ENCODE peak calls at places on chromosomes 3 and 15, in seven cellular contexts. One of them, this sample, is unnamed. For H3K27me3, the result is how much of the 10 kb centered on the place peaks cover.

GRCh38 chr3:141485578-141486415 is 1.0 kb upstream of the RASA2 start:
- DNase-seq in keratinocyte: peak
- DNase-seq in AG04450: no peak
- DNase-seq in osteoblast: peak
- DNase-seq in endodermal cell: no peak
- DNase-seq in lower lobe of right lung: no peak
- DNase-seq in IMR-90: peak
- DNase-seq in this sample: peak

GRCh38 chr15:65394936-65395335 is 17.1 kb upstream of the IGDCC3 start:
- DNase-seq in endodermal cell: no peak
- DNase-seq in keratinocyte: no peak
- DNase-seq in IMR-90: no peak
- DNase-seq in osteoblast: peak
- DNase-seq in AG04450: no peak
- DNase-seq in lower lobe of right lung: no peak
- DNase-seq in this sample: no peak

GRCh38 chr3:38950000-38950399 is 101.7 kb downstream of the SCN11A start:
- DNase-seq in endodermal cell: no peak
- DNase-seq in lower lobe of right lung: peak
- DNase-seq in IMR-90: no peak
- DNase-seq in keratinocyte: no peak
- DNase-seq in osteoblast: no peak
- DNase-seq in AG04450: no peak
- DNase-seq in this sample: no peak

GRCh38 chr3:127019449-127019848 is 36.5 kb downstream of the PLXNA1 start:
- DNase-seq in AG04450: no peak
- DNase-seq in lower lobe of right lung: no peak
- DNase-seq in osteoblast: peak
- DNase-seq in keratinocyte: no peak
- DNase-seq in IMR-90: peak
- DNase-seq in endodermal cell: no peak
- DNase-seq in this sample: no peak

GRCh38 chr3:174223611-174224010 is 635.5 kb upstream of the NAALADL2 start:
- DNase-seq in lower lobe of right lung: no peak
- DNase-seq in AG04450: no peak
- DNase-seq in IMR-90: no peak
- DNase-seq in keratinocyte: no peak
- DNase-seq in endodermal cell: no peak
- DNase-seq in osteoblast: no peak
- DNase-seq in this sample: no peak

GRCh38 chr3:123883111-123883510 is 1.0 kb downstream of the MYLK start:
- DNase-seq in lower lobe of right lung: no peak
- DNase-seq in IMR-90: no peak
- DNase-seq in AG04450: no peak
- DNase-seq in endodermal cell: no peak
- DNase-seq in keratinocyte: no peak
- DNase-seq in osteoblast: no peak
- DNase-seq in this sample: no peak

GRCh38 chr3:23421811-23422510 is 218.8 kb downstream of the UBE2E2 start:
- DNase-seq in lower lobe of right lung: no peak
- DNase-seq in osteoblast: no peak
- DNase-seq in AG04450: no peak
- DNase-seq in IMR-90: peak
- DNase-seq in endodermal cell: no peak
- DNase-seq in keratinocyte: no peak
- DNase-seq in this sample: no peak

GRCh38 chr3:75906555-75907112 is 121.3 kb upstream of the ZNF717 start:
- DNase-seq in lower lobe of right lung: no peak
- DNase-seq in IMR-90: peak
- DNase-seq in osteoblast: peak
- DNase-seq in endodermal cell: peak
- DNase-seq in keratinocyte: no peak
- DNase-seq in AG04450: peak
- DNase-seq in this sample: peak

GRCh38 chr15:80984856-80985255 is 4.8 kb downstream of the MESD start:
- DNase-seq in lower lobe of right lung: no peak
- DNase-seq in IMR-90: no peak
- DNase-seq in endodermal cell: no peak
- DNase-seq in AG04450: no peak
- DNase-seq in keratinocyte: no peak
- DNase-seq in osteoblast: no peak
- DNase-seq in this sample: no peak

GRCh38 chr3:71701251-71701650 is 24.0 kb downstream of the EIF4E3 start:
- DNase-seq in endodermal cell: no peak
- DNase-seq in IMR-90: no peak
- DNase-seq in osteoblast: no peak
- DNase-seq in keratinocyte: no peak
- DNase-seq in AG04450: no peak
- DNase-seq in lower lobe of right lung: no peak
- DNase-seq in this sample: no peak

GRCh38 chr15:56772868-56773639 is 39.7 kb upstream of the ZNF280D start:
- DNase-seq in keratinocyte: no peak
- DNase-seq in lower lobe of right lung: no peak
- DNase-seq in osteoblast: no peak
- DNase-seq in AG04450: no peak
- DNase-seq in IMR-90: peak
- DNase-seq in endodermal cell: no peak
- DNase-seq in this sample: no peak

GRCh38 chr3:45515999-45516804 is 78.3 kb upstream of the LIMD1 start:
- DNase-seq in endodermal cell: no peak
- DNase-seq in AG04450: no peak
- DNase-seq in lower lobe of right lung: no peak
- DNase-seq in keratinocyte: no peak
- DNase-seq in osteoblast: no peak
- DNase-seq in IMR-90: no peak
- DNase-seq in this sample: no peak

GRCh38 chr3:183481582-183481981 is 53.2 kb upstream of the MCF2L2 start:
- DNase-seq in AG04450: no peak
- DNase-seq in lower lobe of right lung: no peak
- DNase-seq in osteoblast: no peak
- DNase-seq in keratinocyte: no peak
- DNase-seq in IMR-90: peak
- DNase-seq in endodermal cell: peak
- DNase-seq in this sample: no peak

GRCh38 chr3:64343692-64344440 is 118.6 kb upstream of the PRICKLE2 start:
- DNase-seq in IMR-90: peak
- DNase-seq in AG04450: no peak
- DNase-seq in endodermal cell: peak
- DNase-seq in keratinocyte: no peak
- DNase-seq in osteoblast: peak
- DNase-seq in lower lobe of right lung: no peak
- DNase-seq in this sample: no peak

GRCh38 chr3:192281207-192281880 is 446.0 kb downstream of the FGF12 start:
- DNase-seq in endodermal cell: no peak
- DNase-seq in keratinocyte: no peak
- DNase-seq in AG04450: no peak
- DNase-seq in lower lobe of right lung: no peak
- DNase-seq in IMR-90: no peak
- DNase-seq in osteoblast: no peak
- DNase-seq in this sample: no peak

GRCh38 chr15:57477736-57478522 is 101.6 kb downstream of the CGNL1 start:
- DNase-seq in keratinocyte: no peak
- DNase-seq in lower lobe of right lung: no peak
- DNase-seq in IMR-90: no peak
- DNase-seq in osteoblast: no peak
- DNase-seq in AG04450: no peak
- DNase-seq in endodermal cell: peak
- DNase-seq in this sample: peak

GRCh38 chr3:73813291-73813977 is 188.7 kb upstream of the PDZRN3 start:
- DNase-seq in IMR-90: no peak
- DNase-seq in endodermal cell: no peak
- DNase-seq in osteoblast: no peak
- DNase-seq in keratinocyte: no peak
- DNase-seq in AG04450: no peak
- DNase-seq in lower lobe of right lung: no peak
- DNase-seq in this sample: no peak

GRCh38 chr3:27556854-27557253 is 72.7 kb upstream of the SLC4A7 start:
- DNase-seq in lower lobe of right lung: no peak
- DNase-seq in osteoblast: peak
- DNase-seq in keratinocyte: no peak
- DNase-seq in IMR-90: peak
- DNase-seq in AG04450: no peak
- DNase-seq in endodermal cell: no peak
- DNase-seq in this sample: no peak

GRCh38 chr15:39685999-39686613 is 96.5 kb downstream of the FSIP1 start:
- DNase-seq in lower lobe of right lung: no peak
- DNase-seq in AG04450: peak
- DNase-seq in osteoblast: no peak
- DNase-seq in IMR-90: peak
- DNase-seq in keratinocyte: peak
- DNase-seq in endodermal cell: peak
- DNase-seq in this sample: no peak

GRCh38 chr15:40873625-40874561 is at the start of gene RHOV:
- DNase-seq in keratinocyte: no peak
- DNase-seq in osteoblast: peak
- DNase-seq in endodermal cell: peak
- DNase-seq in lower lobe of right lung: peak
- DNase-seq in AG04450: no peak
- DNase-seq in IMR-90: peak
- DNase-seq in this sample: no peak

GRCh38 chr3:189232790-189233189 is 61.0 kb downstream of the TPRG1 start:
- DNase-seq in osteoblast: peak
- DNase-seq in endodermal cell: no peak
- DNase-seq in lower lobe of right lung: no peak
- DNase-seq in IMR-90: no peak
- DNase-seq in AG04450: no peak
- DNase-seq in keratinocyte: no peak
- DNase-seq in this sample: no peak

GRCh38 chr3:182597621-182598041 is 195.7 kb upstream of the ATP11B start:
- DNase-seq in IMR-90: no peak
- DNase-seq in endodermal cell: no peak
- DNase-seq in AG04450: no peak
- DNase-seq in lower lobe of right lung: no peak
- DNase-seq in osteoblast: no peak
- DNase-seq in keratinocyte: no peak
- DNase-seq in this sample: peak

GRCh38 chr15:83092309-83092976 is 15.0 kb upstream of the TM6SF1 start:
- DNase-seq in keratinocyte: no peak
- DNase-seq in osteoblast: no peak
- DNase-seq in lower lobe of right lung: peak
- DNase-seq in endodermal cell: no peak
- DNase-seq in IMR-90: peak
- DNase-seq in AG04450: peak
- DNase-seq in this sample: no peak

GRCh38 chr3:71218508-71218907 is 365.0 kb downstream of the FOXP1 start:
- DNase-seq in AG04450: no peak
- DNase-seq in osteoblast: no peak
- DNase-seq in endodermal cell: no peak
- DNase-seq in keratinocyte: no peak
- DNase-seq in lower lobe of right lung: no peak
- DNase-seq in IMR-90: no peak
- DNase-seq in this sample: no peak

GRCh38 chr3:64223809-64224570 is 1.3 kb downstream of the PRICKLE2 start:
- DNase-seq in IMR-90: peak
- DNase-seq in lower lobe of right lung: no peak
- DNase-seq in keratinocyte: no peak
- DNase-seq in endodermal cell: no peak
- DNase-seq in osteoblast: peak
- DNase-seq in AG04450: no peak
- DNase-seq in this sample: no peak

GRCh38 chr3:27105904-27106303 is 263.3 kb downstream of the NEK10 start:
- DNase-seq in osteoblast: peak
- DNase-seq in IMR-90: no peak
- DNase-seq in keratinocyte: no peak
- DNase-seq in AG04450: no peak
- DNase-seq in endodermal cell: peak
- DNase-seq in lower lobe of right lung: no peak
- DNase-seq in this sample: no peak

GRCh38 chr3:193342551-193342950 is 36.0 kb downstream of the ATP13A5 start:
- DNase-seq in AG04450: no peak
- DNase-seq in osteoblast: no peak
- DNase-seq in IMR-90: no peak
- DNase-seq in endodermal cell: no peak
- DNase-seq in keratinocyte: no peak
- DNase-seq in lower lobe of right lung: no peak
- DNase-seq in this sample: no peak

GRCh38 chr15:82159922-82160321 is 102.6 kb downstream of the EFL1 start:
- DNase-seq in lower lobe of right lung: no peak
- DNase-seq in IMR-90: peak
- DNase-seq in AG04450: peak
- DNase-seq in endodermal cell: peak
- DNase-seq in keratinocyte: peak
- DNase-seq in osteoblast: peak
- DNase-seq in this sample: peak

GRCh38 chr15:86624261-86625036 is 544.8 kb downstream of the AGBL1 start:
- DNase-seq in lower lobe of right lung: peak
- DNase-seq in keratinocyte: peak
- DNase-seq in endodermal cell: peak
- DNase-seq in AG04450: no peak
- DNase-seq in IMR-90: peak
- DNase-seq in osteoblast: peak
- DNase-seq in this sample: peak
- TF ChIP-seq CTCF in lower lobe of right lung: peak
- TF ChIP-seq CTCF in keratinocyte: peak
- TF ChIP-seq CTCF in endodermal cell: peak
- TF ChIP-seq CTCF in AG04450: no peak
- TF ChIP-seq CTCF in IMR-90: peak
- TF ChIP-seq CTCF in osteoblast: peak
- TF ChIP-seq CTCF in this sample: peak

DNA sequence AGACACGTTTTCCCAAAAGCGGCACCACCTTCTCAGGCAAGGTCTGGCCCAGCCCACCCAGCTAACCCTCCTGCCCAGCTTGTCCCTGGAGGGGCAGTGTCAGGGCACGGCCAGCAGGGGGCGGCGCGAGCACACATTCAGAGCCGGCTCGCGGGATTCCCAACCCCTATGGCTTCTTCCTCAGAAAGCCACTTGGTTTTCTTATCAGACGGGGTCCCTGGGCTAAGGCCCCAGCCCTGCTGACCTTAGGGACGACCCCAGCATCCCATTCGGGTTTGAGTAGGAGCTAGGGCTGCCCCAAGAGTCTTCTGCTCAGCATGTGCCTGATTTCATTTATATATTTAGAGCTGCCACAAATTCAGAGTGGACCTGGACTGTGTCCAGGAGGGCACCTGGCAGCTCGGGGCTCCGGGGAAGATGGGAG is 14.5 kb downstream of the RLBP1 start:
- DNase-seq in AG04450: peak
- DNase-seq in lower lobe of right lung: peak
- DNase-seq in endodermal cell: peak
- DNase-seq in osteoblast: peak
- DNase-seq in IMR-90: peak
- DNase-seq in keratinocyte: no peak
- DNase-seq in this sample: peak
- H3K4me3 ChIP-seq in AG04450: peak
- H3K4me3 ChIP-seq in lower lobe of right lung: peak
- H3K4me3 ChIP-seq in endodermal cell: no peak
- H3K4me3 ChIP-seq in osteoblast: peak
- H3K4me3 ChIP-seq in IMR-90: no peak
- H3K4me3 ChIP-seq in keratinocyte: no peak
- H3K4me3 ChIP-seq in this sample: no peak

GRCh38 chr3:35743218-35743617 is 103.9 kb downstream of the ARPP21 start:
- DNase-seq in lower lobe of right lung: no peak
- DNase-seq in IMR-90: no peak
- DNase-seq in osteoblast: no peak
- DNase-seq in keratinocyte: no peak
- DNase-seq in AG04450: no peak
- DNase-seq in endodermal cell: no peak
- DNase-seq in this sample: no peak
- H3K27me3 ChIP-seq in lower lobe of right lung: under half
- H3K27me3 ChIP-seq in IMR-90: under half
- H3K27me3 ChIP-seq in osteoblast: under half
- H3K27me3 ChIP-seq in keratinocyte: under half
- H3K27me3 ChIP-seq in AG04450: under half
- H3K27me3 ChIP-seq in endodermal cell: under half
- H3K27me3 ChIP-seq in this sample: under half

GRCh38 chr15:93716615-93717221 is 514.6 kb upstream of the MCTP2 start:
- DNase-seq in keratinocyte: no peak
- DNase-seq in lower lobe of right lung: no peak
- DNase-seq in AG04450: no peak
- DNase-seq in IMR-90: no peak
- DNase-seq in endodermal cell: peak
- DNase-seq in osteoblast: no peak
- DNase-seq in this sample: no peak
- TF ChIP-seq CTCF in keratinocyte: no peak
- TF ChIP-seq CTCF in lower lobe of right lung: no peak
- TF ChIP-seq CTCF in AG04450: no peak
- TF ChIP-seq CTCF in IMR-90: no peak
- TF ChIP-seq CTCF in endodermal cell: no peak
- TF ChIP-seq CTCF in osteoblast: no peak
- TF ChIP-seq CTCF in this sample: no peak